ENCODE peak calls at places on chromosomes 2 and 18, in six cellular contexts. W is MCF 10A; M is CD8-positive, alpha-beta T cell; J is RWPE1; R is psoas muscle; A is GM13976. H is an unnamed sample.

GRCh38 chr2:98921062-98921461 is 15.0 kb downstream of the CRACDL start:
- DNase-seq in A (no peak), R (no peak), M (no peak), W (no peak), J (peak; percentile 44), H (no peak)

GRCh38 chr2:124027182-124027581 is 2.1 kb downstream of the CNTNAP5 start:
- DNase-seq in J (peak; percentile 40), R (no peak), M (no peak), W (peak; percentile 73), A (peak; percentile 62), H (no peak)

GRCh38 chr2:43276517-43276931 is 50.1 kb upstream of the ZFP36L2 start:
- DNase-seq in J (no peak), M (no peak), A (no peak), R (no peak), W (no peak), H (no peak)

GRCh38 chr2:112272669-112273068 is 2.7 kb upstream of the ZC3H6 start:
- DNase-seq in M (no peak), R (no peak), W (no peak), A (no peak), J (no peak), H (no peak)

GRCh38 chr18:74407888-74408287 is 49.2 kb downstream of the DIPK1C start:
- DNase-seq in M (no peak), R (no peak), W (no peak), J (no peak), A (no peak), H (no peak)

GRCh38 chr18:59268722-59269562 is 4.3 kb downstream of the RAX start:
- DNase-seq in A (peak; percentile 85), R (no peak), W (no peak), J (no peak), M (no peak), H (peak; percentile 82)

GRCh38 chr2:126527836-126528490 is 128.0 kb upstream of the GYPC start:
- DNase-seq in J (no peak), W (peak; percentile 57), M (peak; percentile 60), A (peak; percentile 45), R (peak; percentile 70), H (no peak)

GRCh38 chr2:3458396-3459184 is 60.7 kb downstream of the ADI1 start:
- DNase-seq in A (no peak), R (no peak), M (no peak), J (no peak), W (no peak), H (no peak)

GRCh38 chr2:55431982-55432627 is 12.4 kb upstream of the CCDC88A start:
- DNase-seq in A (peak; percentile 55), J (peak; percentile 20), W (peak; percentile 51), R (no peak), M (no peak), H (no peak)

GRCh38 chr2:65508225-65508624 is 75.8 kb upstream of the SPRED2 start:
- DNase-seq in W (no peak), R (no peak), J (no peak), A (no peak), M (no peak), H (no peak)

GRCh38 chr2:149204686-149205085 is 125.7 kb upstream of the LYPD6 start:
- DNase-seq in M (no peak), J (no peak), W (no peak), R (no peak), A (no peak), H (no peak)

GRCh38 chr2:40957508-40957907 is 505.6 kb upstream of the SLC8A1 start:
- DNase-seq in R (no peak), M (no peak), J (no peak), W (peak; percentile 13), A (no peak), H (no peak)

GRCh38 chr18:38481576-38481975 is 916.0 kb upstream of the CELF4 start:
- DNase-seq in M (no peak), W (no peak), A (no peak), J (no peak), R (no peak), H (no peak)

GRCh38 chr2:73856214-73856613 is 27.5 kb downstream of the STAMBP start:
- DNase-seq in M (no peak), W (peak; percentile 55), R (no peak), J (no peak), A (no peak), H (no peak)

GRCh38 chr2:96427169-96427568 is 78.0 kb downstream of the NEURL3 start:
- DNase-seq in J (no peak), M (no peak), A (no peak), W (no peak), R (no peak), H (no peak)

GRCh38 chr2:86107031-86107430 is 996 bp downstream of the PTCD3 start:
- DNase-seq in A (no peak), W (no peak), M (no peak), J (no peak), R (no peak), H (no peak)

GRCh38 chr2:24075259-24075658 is 867 bp downstream of the SF3B6 start:
- DNase-seq in R (no peak), A (no peak), W (no peak), M (no peak), J (no peak), H (no peak)

GRCh38 chr2:69601179-69601612 is 42.3 kb downstream of the AAK1 start:
- DNase-seq in A (no peak), M (no peak), J (peak; percentile 56), W (peak; percentile 51), R (no peak), H (no peak)

GRCh38 chr2:27753744-27754588 is 17.6 kb upstream of the MRPL33 start:
- DNase-seq in A (peak; percentile 80), R (peak; percentile 90), W (peak; percentile 82), M (peak; percentile 51), J (peak; percentile 59), H (peak; percentile 79)

GRCh38 chr2:150598383-150598782 is 110.9 kb upstream of the RND3 start:
- DNase-seq in R (no peak), A (no peak), J (no peak), W (no peak), M (no peak), H (no peak)

GRCh38 chr2:156057647-156058046 is 274.9 kb downstream of the NR4A2 start:
- DNase-seq in W (peak; percentile 38), A (no peak), M (no peak), J (no peak), R (no peak), H (no peak)

GRCh38 chr2:109439897-109440506 is 173.8 kb downstream of the SEPTIN10 start:
- DNase-seq in R (no peak), A (no peak), W (no peak), J (no peak), M (no peak), H (no peak)

GRCh38 chr2:80256396-80257167 is 48.0 kb downstream of the LRRTM1 start:
- DNase-seq in R (no peak), J (peak; percentile 11), A (no peak), W (peak; percentile 52), M (no peak), H (no peak)

GRCh38 chr2:80252294-80252986 is 52.1 kb downstream of the LRRTM1 start:
- DNase-seq in J (peak; percentile 2), W (peak; percentile 28), A (no peak), R (no peak), M (no peak), H (no peak)

GRCh38 chr2:80258793-80259192 is 45.8 kb downstream of the LRRTM1 start:
- DNase-seq in W (no peak), J (no peak), R (no peak), A (no peak), M (no peak), H (no peak)

GRCh38 chr2:80259292-80259691 is 45.3 kb downstream of the LRRTM1 start:
- DNase-seq in A (no peak), W (no peak), R (no peak), J (no peak), M (no peak), H (no peak)

DNA sequence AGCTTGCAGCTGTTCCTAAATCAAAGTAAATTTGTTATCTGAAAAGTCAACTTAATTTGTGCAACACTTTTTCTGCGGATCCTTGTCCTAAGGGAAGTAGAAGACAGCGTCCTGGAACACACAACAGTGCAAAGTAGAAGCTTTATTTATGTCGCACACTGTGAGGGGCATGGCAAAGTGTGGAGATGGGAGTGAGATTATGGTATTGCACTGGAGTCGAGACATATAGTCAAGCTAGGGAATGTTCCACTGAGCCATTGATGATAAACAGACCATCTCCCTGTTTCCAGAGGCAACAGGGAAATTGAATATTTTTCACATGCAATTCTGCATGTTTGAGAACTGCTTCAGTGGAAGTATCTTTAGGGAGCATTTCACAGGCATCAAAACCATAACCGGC is 46.2 kb downstream of the LRRTM1 start:
- DNase-seq in A (no peak), W (no peak), R (no peak), J (no peak), M (no peak), H (no peak)
- TF ChIP-seq CTCF in A (no peak), W (no peak), R (no peak), J (no peak), M (no peak), H (no peak)

GRCh38 chr18:65968605-65969004 is 217.8 kb downstream of the CDH7 start:
- DNase-seq in A (no peak), W (peak; percentile 13), M (no peak), J (no peak), R (no peak), H (no peak)
- TF ChIP-seq CTCF in A (no peak), W (peak; percentile 19), M (no peak), J (no peak), R (no peak), H (peak; percentile 76)

GRCh38 chr2:235670974-235671787 is 177.3 kb downstream of the AGAP1 start:
- DNase-seq in W (no peak), R (no peak), J (no peak), A (no peak), M (no peak), H (no peak)

GRCh38 chr2:235672720-235673119 is 178.9 kb downstream of the AGAP1 start:
- DNase-seq in R (no peak), J (no peak), A (no peak), W (no peak), M (no peak), H (no peak)

GRCh38 chr2:235669269-235669831 is 175.5 kb downstream of the AGAP1 start:
- DNase-seq in R (peak; percentile 86), A (no peak), M (peak; percentile 11), J (peak; percentile 49), W (peak; percentile 76), H (peak; percentile 80)

GRCh38 chr2:235668782-235669181 is 174.9 kb downstream of the AGAP1 start:
- DNase-seq in M (no peak), W (no peak), R (no peak), A (no peak), J (peak; percentile 11), H (no peak)

GRCh38 chr2:235669983-235670962 is 176.4 kb downstream of the AGAP1 start:
- DNase-seq in R (peak; percentile 80), M (no peak), W (peak; percentile 62), J (peak; percentile 51), A (no peak), H (peak; percentile 76)
- TF ChIP-seq CTCF in R (peak; percentile 66), M (no peak), W (peak; percentile 44), J (peak; percentile 71), A (no peak), H (peak; percentile 74)

DNA sequence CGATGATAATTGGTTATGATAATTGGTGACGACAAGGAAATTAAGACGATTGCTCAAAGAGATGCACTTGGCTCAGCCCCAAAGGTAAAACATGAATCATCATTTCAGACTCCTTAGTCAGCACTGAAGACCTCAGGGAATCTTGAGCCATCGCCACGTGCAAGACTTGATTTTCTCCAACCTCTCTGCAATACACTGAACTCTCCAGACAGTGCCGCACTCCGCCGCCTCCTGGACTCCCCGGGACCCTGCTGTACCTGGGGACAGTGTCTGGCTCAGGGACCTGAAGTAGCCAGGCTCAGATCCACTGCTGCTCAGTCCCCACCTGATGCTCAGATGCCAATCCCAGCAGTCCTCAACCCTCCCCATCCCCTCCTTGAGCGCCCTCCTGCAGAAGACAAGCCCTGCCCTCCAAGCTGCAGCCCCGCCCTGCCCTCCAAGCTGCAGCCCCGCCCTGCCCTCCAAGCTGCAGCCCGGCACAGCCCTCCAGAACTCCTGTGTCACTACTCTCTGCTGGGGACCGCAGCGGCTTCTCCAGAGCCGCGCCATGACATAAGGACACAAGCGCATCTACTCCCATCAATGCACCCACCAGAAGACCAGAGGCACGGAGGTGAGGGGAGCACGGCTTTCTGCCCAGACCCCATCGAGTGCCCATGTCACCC is 1.1 kb downstream of the TMEM18 start:
- DNase-seq in J (peak; percentile 64), W (peak; percentile 89), A (peak; percentile 51), M (no peak), R (peak; percentile 73), H (no peak)
- TF ChIP-seq CTCF in J (peak; percentile 55), W (peak; percentile 30), A (peak; percentile 24), M (no peak), R (peak; percentile 34), H (peak; percentile 60)